ENCODE peak calls at places on chromosome 20, in ten cellular contexts. One of them, this sample, is unnamed.
A peak's percentile ranks its signal among the peaks of the same experiment; 100 is the strongest.

GRCh38 chr20:35768731-35769664 is 2.8 kb upstream of the PHF20 start:
- DNase-seq in endothelial cell of umbilical vein: peak; percentile 97
- DNase-seq in SK-N-SH: peak; percentile 34
- DNase-seq in GM23338: peak; percentile 93
- DNase-seq in breast epithelium: peak; percentile 97
- DNase-seq in HL-60: peak; percentile 78
- DNase-seq in HCT116: peak; percentile 77
- DNase-seq in transverse colon: peak; percentile 87
- DNase-seq in stomach: peak; percentile 88
- DNase-seq in prostate gland: peak; percentile 71
- DNase-seq in this sample: peak; percentile 97

GRCh38 chr20:36086767-36087166 is 67.8 kb upstream of the EPB41L1 start:
- DNase-seq in transverse colon: no peak
- DNase-seq in stomach: no peak
- DNase-seq in HCT116: peak; percentile 74
- DNase-seq in endothelial cell of umbilical vein: no peak
- DNase-seq in GM23338: no peak
- DNase-seq in breast epithelium: no peak
- DNase-seq in prostate gland: no peak
- DNase-seq in SK-N-SH: no peak
- DNase-seq in HL-60: no peak
- DNase-seq in this sample: no peak

GRCh38 chr20:57482796-57483195 is 42.1 kb downstream of the CTCFL start:
- DNase-seq in HCT116: no peak
- DNase-seq in stomach: no peak
- DNase-seq in HL-60: no peak
- DNase-seq in SK-N-SH: no peak
- DNase-seq in endothelial cell of umbilical vein: no peak
- DNase-seq in prostate gland: no peak
- DNase-seq in GM23338: no peak
- DNase-seq in breast epithelium: no peak
- DNase-seq in transverse colon: no peak
- DNase-seq in this sample: no peak

GRCh38 chr20:56440346-56441007 is 27.9 kb upstream of the RTF2 start:
- DNase-seq in breast epithelium: no peak
- DNase-seq in HL-60: no peak
- DNase-seq in endothelial cell of umbilical vein: no peak
- DNase-seq in transverse colon: peak; percentile 18
- DNase-seq in prostate gland: no peak
- DNase-seq in stomach: no peak
- DNase-seq in HCT116: no peak
- DNase-seq in SK-N-SH: no peak
- DNase-seq in GM23338: no peak
- DNase-seq in this sample: no peak

GRCh38 chr20:57882451-57883161 is 172.8 kb upstream of the PMEPA1 start:
- DNase-seq in transverse colon: peak; percentile 3
- DNase-seq in prostate gland: no peak
- DNase-seq in GM23338: no peak
- DNase-seq in SK-N-SH: no peak
- DNase-seq in endothelial cell of umbilical vein: no peak
- DNase-seq in HCT116: no peak
- DNase-seq in stomach: no peak
- DNase-seq in HL-60: no peak
- DNase-seq in breast epithelium: peak; percentile 3
- DNase-seq in this sample: peak; percentile 15

GRCh38 chr20:60057866-60058807 is 99.9 kb downstream of the CDH26 start:
- DNase-seq in stomach: no peak
- DNase-seq in prostate gland: no peak
- DNase-seq in GM23338: peak; percentile 45
- DNase-seq in HL-60: peak; percentile 93
- DNase-seq in HCT116: no peak
- DNase-seq in SK-N-SH: no peak
- DNase-seq in transverse colon: peak; percentile 14
- DNase-seq in endothelial cell of umbilical vein: no peak
- DNase-seq in breast epithelium: no peak
- DNase-seq in this sample: peak; percentile 53

GRCh38 chr20:9163995-9164394 is 95.1 kb downstream of the PLCB4 start:
- DNase-seq in breast epithelium: no peak
- DNase-seq in GM23338: no peak
- DNase-seq in SK-N-SH: peak; percentile 4
- DNase-seq in HL-60: no peak
- DNase-seq in HCT116: no peak
- DNase-seq in endothelial cell of umbilical vein: no peak
- DNase-seq in prostate gland: no peak
- DNase-seq in stomach: no peak
- DNase-seq in transverse colon: no peak
- DNase-seq in this sample: no peak

GRCh38 chr20:330233-331149 is 5.1 kb downstream of the SOX12 start:
- DNase-seq in HCT116: no peak
- DNase-seq in breast epithelium: no peak
- DNase-seq in SK-N-SH: peak; percentile 72
- DNase-seq in transverse colon: no peak
- DNase-seq in HL-60: peak; percentile 61
- DNase-seq in stomach: peak; percentile 49
- DNase-seq in endothelial cell of umbilical vein: peak; percentile 65
- DNase-seq in prostate gland: peak; percentile 22
- DNase-seq in GM23338: peak; percentile 91
- DNase-seq in this sample: peak; percentile 66

GRCh38 chr20:58002901-58003300 is 225.6 kb downstream of the ANKRD60 start:
- DNase-seq in HL-60: no peak
- DNase-seq in transverse colon: no peak
- DNase-seq in prostate gland: no peak
- DNase-seq in HCT116: no peak
- DNase-seq in breast epithelium: no peak
- DNase-seq in GM23338: no peak
- DNase-seq in endothelial cell of umbilical vein: no peak
- DNase-seq in stomach: no peak
- DNase-seq in SK-N-SH: no peak
- DNase-seq in this sample: no peak

GRCh38 chr20:57704245-57704644 is 5.6 kb downstream of the PMEPA1 start:
- DNase-seq in endothelial cell of umbilical vein: no peak
- DNase-seq in HL-60: no peak
- DNase-seq in transverse colon: no peak
- DNase-seq in GM23338: no peak
- DNase-seq in stomach: no peak
- DNase-seq in HCT116: no peak
- DNase-seq in prostate gland: no peak
- DNase-seq in SK-N-SH: no peak
- DNase-seq in breast epithelium: no peak
- DNase-seq in this sample: no peak

GRCh38 chr20:25072226-25072811 is 9.6 kb downstream of the VSX1 start:
- DNase-seq in SK-N-SH: no peak
- DNase-seq in GM23338: no peak
- DNase-seq in stomach: no peak
- DNase-seq in endothelial cell of umbilical vein: no peak
- DNase-seq in prostate gland: no peak
- DNase-seq in HCT116: no peak
- DNase-seq in breast epithelium: no peak
- DNase-seq in transverse colon: no peak
- DNase-seq in HL-60: no peak
- DNase-seq in this sample: no peak

GRCh38 chr20:59032713-59033059 is 551 bp upstream of the ATP5F1E start:
- DNase-seq in stomach: no peak
- DNase-seq in HCT116: peak; percentile 21
- DNase-seq in endothelial cell of umbilical vein: no peak
- DNase-seq in transverse colon: no peak
- DNase-seq in HL-60: no peak
- DNase-seq in prostate gland: no peak
- DNase-seq in GM23338: no peak
- DNase-seq in breast epithelium: no peak
- DNase-seq in SK-N-SH: peak; percentile 64
- DNase-seq in this sample: no peak

GRCh38 chr20:60314727-60315126 is 356.5 kb downstream of the CDH26 start:
- DNase-seq in GM23338: no peak
- DNase-seq in breast epithelium: no peak
- DNase-seq in stomach: no peak
- DNase-seq in prostate gland: no peak
- DNase-seq in endothelial cell of umbilical vein: no peak
- DNase-seq in HL-60: no peak
- DNase-seq in SK-N-SH: no peak
- DNase-seq in transverse colon: no peak
- DNase-seq in HCT116: no peak
- DNase-seq in this sample: no peak

GRCh38 chr20:9021699-9022098 is 47.2 kb upstream of the PLCB4 start:
- DNase-seq in GM23338: peak; percentile 57
- DNase-seq in HCT116: no peak
- DNase-seq in SK-N-SH: no peak
- DNase-seq in endothelial cell of umbilical vein: no peak
- DNase-seq in HL-60: no peak
- DNase-seq in prostate gland: no peak
- DNase-seq in stomach: no peak
- DNase-seq in breast epithelium: peak; percentile 26
- DNase-seq in transverse colon: no peak
- DNase-seq in this sample: no peak

GRCh38 chr20:32631916-32632460 is 41.8 kb downstream of the C20orf203 start:
- DNase-seq in prostate gland: no peak
- DNase-seq in transverse colon: no peak
- DNase-seq in stomach: no peak
- DNase-seq in HCT116: no peak
- DNase-seq in endothelial cell of umbilical vein: no peak
- DNase-seq in breast epithelium: no peak
- DNase-seq in HL-60: no peak
- DNase-seq in GM23338: peak; percentile 66
- DNase-seq in SK-N-SH: no peak
- DNase-seq in this sample: no peak

DNA sequence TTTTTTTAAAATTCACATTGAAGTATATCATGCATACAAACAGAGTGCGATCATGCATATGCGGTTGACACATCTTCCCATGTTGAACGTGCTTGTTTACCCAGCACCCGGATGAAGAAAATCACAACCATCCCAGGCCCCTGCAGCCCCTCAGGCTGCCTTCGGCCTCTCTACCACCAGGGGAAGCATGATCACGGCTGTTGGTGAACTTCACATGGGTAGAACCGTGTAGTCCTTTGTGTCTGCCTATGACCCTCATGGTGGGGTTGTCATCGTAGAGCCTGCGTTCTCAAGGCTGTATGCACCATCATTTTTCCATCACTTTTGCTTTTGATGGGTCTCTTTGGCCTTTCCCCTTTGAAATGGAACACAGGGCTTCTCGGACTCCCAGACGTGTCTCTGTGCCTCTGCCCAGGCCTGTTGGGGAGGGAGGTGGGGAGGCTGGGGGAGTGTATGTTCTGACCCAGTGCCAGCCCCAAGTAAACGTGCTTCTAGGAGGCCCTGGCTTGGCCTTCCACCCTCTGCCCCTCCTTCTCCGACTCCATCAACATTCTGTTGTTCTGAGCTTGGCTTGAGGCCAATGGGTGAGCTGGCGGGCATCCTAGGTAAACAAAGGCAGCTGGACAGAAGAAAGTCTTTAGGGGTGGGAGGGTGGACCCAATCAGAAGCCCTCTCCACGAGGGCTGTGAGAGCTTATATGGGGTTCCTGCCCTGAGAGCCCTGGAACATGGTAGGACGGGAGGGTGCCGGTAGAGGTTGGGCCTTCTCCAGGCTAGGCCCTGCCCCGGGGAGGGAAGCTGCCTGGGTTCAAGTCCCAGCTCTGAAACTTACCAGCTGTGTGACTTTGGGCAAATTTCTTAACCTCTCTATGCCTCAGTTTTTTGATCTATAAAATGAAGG is 39.7 kb downstream of the TGM2 start:
- DNase-seq in HL-60: no peak
- DNase-seq in prostate gland: peak; percentile 76
- DNase-seq in stomach: peak; percentile 95
- DNase-seq in breast epithelium: no peak
- DNase-seq in transverse colon: peak; percentile 65
- DNase-seq in SK-N-SH: no peak
- DNase-seq in GM23338: no peak
- DNase-seq in HCT116: no peak
- DNase-seq in endothelial cell of umbilical vein: peak; percentile 98
- DNase-seq in this sample: no peak
- TF ChIP-seq POLR2AphosphoS5 in HL-60: no peak
- TF ChIP-seq POLR2AphosphoS5 in prostate gland: peak; percentile 85
- TF ChIP-seq POLR2AphosphoS5 in stomach: peak; percentile 71
- TF ChIP-seq POLR2AphosphoS5 in breast epithelium: no peak
- TF ChIP-seq POLR2AphosphoS5 in transverse colon: no peak
- TF ChIP-seq POLR2AphosphoS5 in SK-N-SH: peak; percentile 63
- TF ChIP-seq POLR2AphosphoS5 in GM23338: no peak
- TF ChIP-seq POLR2AphosphoS5 in HCT116: no peak
- TF ChIP-seq POLR2AphosphoS5 in endothelial cell of umbilical vein: peak; percentile 93
- TF ChIP-seq POLR2AphosphoS5 in this sample: no peak

GRCh38 chr20:3808141-3808479 is 12.0 kb downstream of the CDC25B start:
- DNase-seq in prostate gland: peak; percentile 91
- DNase-seq in breast epithelium: peak; percentile 91
- DNase-seq in SK-N-SH: no peak
- DNase-seq in stomach: peak; percentile 91
- DNase-seq in GM23338: peak; percentile 48
- DNase-seq in transverse colon: peak; percentile 89
- DNase-seq in HL-60: no peak
- DNase-seq in endothelial cell of umbilical vein: peak; percentile 86
- DNase-seq in HCT116: peak; percentile 80
- DNase-seq in this sample: peak; percentile 95
- TF ChIP-seq CTCF in prostate gland: no peak
- TF ChIP-seq CTCF in breast epithelium: peak; percentile 21
- TF ChIP-seq CTCF in SK-N-SH: no peak
- TF ChIP-seq CTCF in stomach: no peak
- TF ChIP-seq CTCF in GM23338: no peak
- TF ChIP-seq CTCF in transverse colon: no peak
- TF ChIP-seq CTCF in HL-60: no peak
- TF ChIP-seq CTCF in endothelial cell of umbilical vein: no peak
- TF ChIP-seq CTCF in HCT116: no peak
- TF ChIP-seq CTCF in this sample: no peak

DNA sequence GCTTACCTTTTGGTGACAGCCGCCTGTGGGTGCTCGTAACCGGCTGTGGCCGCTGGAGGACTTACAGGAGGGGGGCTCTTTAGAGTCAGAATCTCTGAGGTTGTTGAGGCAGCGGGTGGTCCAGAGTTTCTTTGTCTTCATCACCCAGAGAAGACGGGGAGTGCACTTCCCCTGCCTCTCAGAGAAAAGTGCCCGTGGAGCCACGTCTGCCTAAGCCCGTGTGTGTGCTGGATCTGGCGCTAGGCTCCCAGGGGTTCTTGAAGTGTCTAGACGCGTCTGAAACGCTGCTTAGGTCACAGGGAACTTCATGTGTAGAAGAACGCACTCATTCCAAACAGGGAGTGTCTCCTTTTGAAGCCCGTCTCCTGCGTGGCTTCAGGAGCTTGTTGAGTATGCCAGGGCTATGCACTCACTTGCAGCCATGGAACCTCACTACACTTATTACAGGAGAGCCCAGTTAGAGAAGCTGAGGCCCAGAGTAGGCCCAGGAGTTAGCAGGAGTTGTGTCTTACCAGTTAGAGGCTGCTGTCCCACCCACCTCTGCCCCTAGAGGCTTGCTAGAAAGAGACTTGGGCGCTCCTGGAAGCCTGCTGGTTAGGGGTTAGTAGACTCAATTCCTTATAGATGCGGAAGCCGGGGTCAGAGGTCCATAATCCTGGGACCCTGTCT is 1.3 kb downstream of the LSM14B start:
- DNase-seq in transverse colon: no peak
- DNase-seq in HCT116: no peak
- DNase-seq in stomach: no peak
- DNase-seq in GM23338: peak; percentile 41
- DNase-seq in breast epithelium: no peak
- DNase-seq in HL-60: no peak
- DNase-seq in endothelial cell of umbilical vein: peak; percentile 28
- DNase-seq in prostate gland: no peak
- DNase-seq in SK-N-SH: no peak
- DNase-seq in this sample: no peak
- TF ChIP-seq POLR2AphosphoS5 in transverse colon: peak; percentile 22
- TF ChIP-seq POLR2AphosphoS5 in HCT116: no peak
- TF ChIP-seq POLR2AphosphoS5 in stomach: no peak
- TF ChIP-seq POLR2AphosphoS5 in GM23338: no peak
- TF ChIP-seq POLR2AphosphoS5 in breast epithelium: no peak
- TF ChIP-seq POLR2AphosphoS5 in HL-60: no peak
- TF ChIP-seq POLR2AphosphoS5 in endothelial cell of umbilical vein: no peak
- TF ChIP-seq POLR2AphosphoS5 in prostate gland: no peak
- TF ChIP-seq POLR2AphosphoS5 in SK-N-SH: no peak
- TF ChIP-seq POLR2AphosphoS5 in this sample: no peak

GRCh38 chr20:61436674-61437279 is 184.7 kb downstream of the CDH4 start:
- DNase-seq in transverse colon: no peak
- DNase-seq in SK-N-SH: no peak
- DNase-seq in HL-60: no peak
- DNase-seq in endothelial cell of umbilical vein: no peak
- DNase-seq in GM23338: peak; percentile 99
- DNase-seq in stomach: no peak
- DNase-seq in HCT116: no peak
- DNase-seq in breast epithelium: peak; percentile 40
- DNase-seq in prostate gland: no peak
- DNase-seq in this sample: no peak
- TF ChIP-seq CTCF in transverse colon: no peak
- TF ChIP-seq CTCF in SK-N-SH: no peak
- TF ChIP-seq CTCF in HL-60: no peak
- TF ChIP-seq CTCF in endothelial cell of umbilical vein: no peak
- TF ChIP-seq CTCF in GM23338: no peak
- TF ChIP-seq CTCF in stomach: no peak
- TF ChIP-seq CTCF in HCT116: no peak
- TF ChIP-seq CTCF in breast epithelium: no peak
- TF ChIP-seq CTCF in prostate gland: no peak
- TF ChIP-seq CTCF in this sample: no peak

This sample was measured in upper lobe of left lung.